ENCODE peak calls at places on chromosomes 6 and 20, in seven cellular contexts. S is HepG2, P is A549, H is fibroblast of lung, I is IMR-90, M is GM23338, W is SK-N-SH. A is an unnamed sample.

GRCh38 chr20:33655164-33655563 is 7.0 kb upstream of the C20orf144 start:
- DNase-seq in S (no peak), I (no peak), P (no peak), M (no peak), H (no peak), W (no peak), A (no peak)

GRCh38 chr6:6686748-6687601 is 98.5 kb downstream of the LY86 start:
- DNase-seq in S (peak), W (peak), M (peak), I (no peak), H (peak), P (peak), A (peak)

GRCh38 chr6:31350973-31351733 is 5.8 kb downstream of the HLA-B start:
- DNase-seq in W (no peak), M (no peak), P (no peak), I (no peak), S (no peak), H (no peak), A (no peak)

GRCh38 chr6:1787894-1788293 is 178.2 kb downstream of the FOXC1 start:
- DNase-seq in M (no peak), W (no peak), H (peak), P (no peak), S (no peak), I (peak), A (no peak)

GRCh38 chr6:149862901-149863595 is 1.1 kb downstream of the LRP11 start:
- DNase-seq in I (peak), P (peak), W (peak), S (peak), H (peak), M (peak), A (peak)

GRCh38 chr6:11262231-11262630 is 29.8 kb upstream of the NEDD9 start:
- DNase-seq in H (no peak), I (no peak), M (no peak), P (no peak), W (no peak), S (no peak), A (no peak)

GRCh38 chr20:50649587-50649986 is 41.8 kb downstream of the RIPOR3 start:
- DNase-seq in P (no peak), M (no peak), I (no peak), H (no peak), W (peak), S (no peak), A (no peak)

GRCh38 chr6:35049885-35050284 is 91.3 kb downstream of the TCP11 start:
- DNase-seq in I (peak), M (no peak), P (no peak), W (peak), H (peak), S (no peak), A (no peak)

GRCh38 chr6:17847203-17847602 is 140.2 kb downstream of the KIF13A start:
- DNase-seq in M (no peak), P (no peak), W (no peak), H (no peak), I (no peak), S (no peak), A (no peak)

GRCh38 chr20:15039088-15039762 is 701.8 kb upstream of the FLRT3 start:
- DNase-seq in H (no peak), S (no peak), I (no peak), M (no peak), W (no peak), P (peak), A (peak)

GRCh38 chr20:62900692-62901584 is 25.4 kb downstream of the DIDO1 start:
- DNase-seq in S (peak), W (no peak), M (peak), I (no peak), P (peak), H (no peak), A (peak)

GRCh38 chr6:90296346-90297123 is at the start of gene BACH2:
- DNase-seq in I (peak), S (peak), W (peak), H (peak), M (peak), P (peak), A (peak)

GRCh38 chr6:121627761-121628160 is 192.3 kb downstream of the GJA1 start:
- DNase-seq in S (no peak), I (no peak), P (peak), H (no peak), W (no peak), M (no peak), A (no peak)

GRCh38 chr20:59221049-59221748 is 57.6 kb downstream of the ZNF831 start:
- DNase-seq in S (peak), H (no peak), I (no peak), P (peak), M (peak), W (no peak), A (no peak)

GRCh38 chr20:59223750-59224149 is 60.1 kb downstream of the ZNF831 start:
- DNase-seq in H (no peak), I (no peak), M (no peak), W (no peak), S (no peak), P (no peak), A (no peak)

GRCh38 chr20:59222982-59223610 is 59.5 kb downstream of the ZNF831 start:
- DNase-seq in M (peak), I (no peak), S (no peak), H (peak), W (peak), P (peak), A (no peak)

GRCh38 chr20:59221881-59222238 is 58.2 kb downstream of the ZNF831 start:
- DNase-seq in S (no peak), M (no peak), W (no peak), P (no peak), H (no peak), I (no peak), A (no peak)

GRCh38 chr20:59222239-59222981 is 58.8 kb downstream of the ZNF831 start:
- DNase-seq in I (peak), P (peak), H (peak), M (peak), S (peak), W (peak), A (peak)
- H3K4me2 ChIP-seq in I (peak), P (peak), H (peak), M (peak), S (peak), W (peak), A (peak)

GRCh38 chr6:46451343-46451742 is 39.9 kb downstream of the RCAN2 start:
- DNase-seq in W (no peak), I (peak), P (no peak), M (no peak), S (no peak), H (no peak), A (no peak)

GRCh38 chr6:46452312-46452917 is 38.8 kb downstream of the RCAN2 start:
- DNase-seq in I (no peak), H (no peak), M (no peak), S (no peak), P (no peak), W (no peak), A (no peak)

GRCh38 chr6:46453221-46453620 is 38.0 kb downstream of the RCAN2 start:
- DNase-seq in P (no peak), I (peak), S (no peak), H (peak), M (no peak), W (no peak), A (no peak)

GRCh38 chr6:46454691-46455090 is 36.6 kb downstream of the RCAN2 start:
- DNase-seq in M (no peak), I (no peak), S (no peak), H (no peak), W (no peak), P (no peak), A (no peak)

GRCh38 chr6:46453756-46454316 is 37.4 kb downstream of the RCAN2 start:
- DNase-seq in I (no peak), S (no peak), H (peak), P (no peak), M (no peak), W (no peak), A (no peak)
- H3K27ac ChIP-seq in I (no peak), S (no peak), H (no peak), P (no peak), M (no peak), W (no peak), A (no peak)

GRCh38 chr20:20864346-20865096 is 152.1 kb upstream of the RALGAPA2 start:
- DNase-seq in H (no peak), S (peak), M (peak), W (no peak), I (no peak), P (peak), A (no peak)
- TF ChIP-seq CTCF in H (no peak), S (peak), M (peak), W (peak), I (no peak), P (peak), A (peak)

GRCh38 chr6:41697902-41698349 is 37.5 kb downstream of the TFEB start:
- DNase-seq in H (peak), I (peak), S (no peak), M (no peak), W (no peak), P (no peak), A (peak)

GRCh38 chr6:41698350-41698781 is 37.0 kb downstream of the TFEB start:
- DNase-seq in H (peak), W (peak), M (no peak), S (no peak), I (peak), P (no peak), A (peak)

GRCh38 chr6:41696788-41697187 is 38.6 kb downstream of the TFEB start:
- DNase-seq in M (no peak), I (no peak), S (no peak), H (no peak), P (no peak), W (no peak), A (no peak)

GRCh38 chr6:41700577-41701347 is 34.6 kb downstream of the TFEB start:
- DNase-seq in W (no peak), I (no peak), S (no peak), M (peak), P (no peak), H (no peak), A (no peak)

DNA sequence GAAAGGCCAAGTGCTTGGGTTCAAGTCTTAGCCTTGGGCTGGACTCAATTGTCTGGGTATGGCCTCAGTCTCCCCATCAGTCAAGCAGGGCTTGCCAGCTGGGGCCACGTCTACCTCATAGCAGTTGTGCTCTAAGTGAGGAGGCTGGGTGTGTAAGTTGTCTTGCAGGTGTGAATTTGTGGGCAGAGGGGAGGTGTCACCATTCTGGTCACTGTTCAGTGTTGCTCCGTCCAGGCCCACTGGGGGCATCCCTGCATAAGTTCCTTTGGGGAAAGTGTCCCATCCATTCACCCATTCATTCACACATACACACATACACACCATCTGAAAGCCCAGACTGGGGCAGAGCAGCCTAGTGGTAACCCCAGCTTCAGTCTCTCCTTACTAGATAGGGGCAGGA is 36.3 kb downstream of the TFEB start:
- DNase-seq in I (no peak), P (no peak), M (no peak), W (no peak), S (no peak), H (no peak), A (no peak)
- H3K4me2 ChIP-seq in I (no peak), P (no peak), M (no peak), W (peak), S (no peak), H (no peak), A (peak)

GRCh38 chr20:44309763-44310663 is 989 bp downstream of the FITM2 start:
- DNase-seq in W (no peak), P (no peak), H (peak), S (no peak), I (peak), M (peak), A (no peak)
- H3K27ac ChIP-seq in W (no peak), P (peak), H (peak), S (peak), I (peak), M (no peak), A (no peak)

GRCh38 chr6:33823806-33824205 is 20.0 kb upstream of the MLN start:
- DNase-seq in W (no peak), H (no peak), M (no peak), S (no peak), P (no peak), I (no peak), A (no peak)

GRCh38 chr6:33824461-33825154 is 20.8 kb upstream of the MLN start:
- DNase-seq in M (no peak), S (no peak), I (peak), H (peak), P (peak), W (no peak), A (no peak)

GRCh38 chr6:33820243-33820642 is 16.4 kb upstream of the MLN start:
- DNase-seq in M (no peak), H (no peak), S (no peak), P (no peak), W (no peak), I (no peak), A (no peak)

GRCh38 chr6:33820784-33821183 is 17.0 kb upstream of the MLN start:
- DNase-seq in S (no peak), P (no peak), H (no peak), W (no peak), M (no peak), I (no peak), A (no peak)

DNA sequence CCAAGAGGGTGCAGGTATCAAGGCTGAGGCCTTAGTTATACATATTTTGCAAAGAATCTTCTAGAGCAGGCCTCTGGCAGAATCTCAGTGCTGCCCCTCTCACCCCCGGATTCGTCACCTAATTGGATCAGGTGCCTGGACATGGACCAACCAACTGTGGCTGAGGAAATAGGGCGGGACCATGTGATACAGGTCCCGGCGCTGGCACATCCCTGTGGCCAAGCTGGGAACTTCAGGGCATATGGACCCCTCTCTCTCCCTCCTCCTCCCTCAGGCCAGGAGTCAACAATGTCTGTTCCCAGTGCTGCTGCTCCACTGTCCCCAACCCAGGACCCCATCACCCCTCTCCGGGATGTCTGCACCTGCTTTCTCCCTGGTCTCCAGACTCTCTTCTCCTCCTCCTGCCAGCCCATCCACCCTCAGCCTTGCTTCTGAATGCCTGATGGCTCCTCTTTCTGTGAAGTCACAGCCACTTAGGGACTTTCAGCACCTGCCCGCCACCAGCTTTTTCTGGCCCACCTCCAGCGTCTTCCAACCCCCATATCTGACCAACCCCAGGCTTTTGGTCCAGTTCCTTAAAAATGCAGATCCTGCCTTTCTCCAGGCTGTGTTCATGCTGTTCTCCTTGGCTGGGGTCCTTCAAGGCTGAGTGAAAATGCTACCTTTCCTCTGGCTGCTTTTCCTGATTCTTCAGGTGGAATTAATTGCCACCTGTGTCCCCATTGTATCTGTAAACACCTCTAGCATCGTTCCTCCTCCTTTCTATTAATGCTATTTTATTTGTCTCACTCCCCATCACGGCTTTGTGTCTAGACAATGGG is 19.0 kb upstream of the MLN start:
- DNase-seq in M (peak), S (peak), W (peak), I (no peak), H (no peak), P (peak), A (no peak)
- TF ChIP-seq CTCF in M (peak), S (peak), W (peak), I (peak), H (no peak), P (no peak), A (peak)

GRCh38 chr6:140464720-140465119 is 1090.3 kb upstream of the CITED2 start:
- DNase-seq in W (no peak), H (no peak), P (no peak), I (no peak), M (no peak), S (no peak), A (no peak)

GRCh38 chr6:140463312-140463710 is 1088.9 kb upstream of the CITED2 start:
- DNase-seq in W (no peak), S (no peak), P (no peak), M (no peak), H (no peak), I (no peak), A (no peak)

GRCh38 chr6:140460267-140460666 is 1085.8 kb upstream of the CITED2 start:
- DNase-seq in W (no peak), H (no peak), I (no peak), S (no peak), M (no peak), P (no peak), A (no peak)

GRCh38 chr6:140462495-140463311 is 1088.3 kb upstream of the CITED2 start:
- DNase-seq in W (no peak), S (no peak), H (peak), I (peak), P (no peak), M (peak), A (peak)
- H3K4me2 ChIP-seq in W (peak), S (no peak), H (peak), I (peak), P (peak), M (no peak), A (peak)

GRCh38 chr6:57316581-57317059 is 810 bp upstream of the PRIM2 start:
- DNase-seq in S (peak), I (peak), M (peak), W (peak), H (peak), P (peak), A (peak)
- H3K27ac ChIP-seq in S (peak), I (peak), M (no peak), W (peak), H (peak), P (peak), A (no peak)

A was measured in PC-9.